ENCODE peak calls at places on chromosomes 13 and 19, in eight cellular contexts. D, K, M, E, T, R, Q and W are unnamed samples.

GRCh38 chr13:77429320-77430142 is 102.6 kb upstream of the MYCBP2 start:
- DNase-seq in D (peak), K (no peak), M (no peak), E (peak), T (no peak), R (no peak), Q (no peak), W (peak)

GRCh38 chr13:36814465-36814864 is 4.6 kb upstream of the RFXAP start:
- DNase-seq in D (no peak), K (no peak), M (no peak), E (no peak), T (no peak), R (peak), Q (no peak), W (no peak)

GRCh38 chr19:4130635-4131438 is 6.9 kb upstream of the MAP2K2 start:
- DNase-seq in D (no peak), K (no peak), M (peak), E (peak), T (no peak), R (peak), Q (no peak), W (peak)

GRCh38 chr19:3375221-3376088 is 9.1 kb downstream of the NFIC start:
- DNase-seq in D (no peak), K (no peak), M (no peak), E (peak), T (peak), R (peak), Q (peak), W (peak)

GRCh38 chr19:56538761-56539263 is at the start of gene ZFP28:
- DNase-seq in D (no peak), K (no peak), M (no peak), E (no peak), T (peak), R (no peak), Q (no peak), W (no peak)

GRCh38 chr19:7348587-7349230 is at the start of gene ARHGEF18:
- DNase-seq in D (peak), K (no peak), M (no peak), E (no peak), T (no peak), R (no peak), Q (no peak), W (no peak)

GRCh38 chr13:98447881-98448641 is 128.8 kb downstream of the STK24 start:
- DNase-seq in D (no peak), K (no peak), M (peak), E (peak), T (no peak), R (no peak), Q (no peak), W (peak)

GRCh38 chr19:30788105-30788765 is 416.1 kb downstream of the ZNF536 start:
- DNase-seq in D (no peak), K (no peak), M (no peak), E (no peak), T (no peak), R (no peak), Q (no peak), W (no peak)

GRCh38 chr13:90233933-90234672 is 1113.4 kb upstream of the MIR17HG start:
- DNase-seq in D (no peak), K (no peak), M (no peak), E (peak), T (no peak), R (no peak), Q (no peak), W (no peak)

GRCh38 chr13:47656651-47657050 is 344.4 kb downstream of the SUCLA2 start:
- DNase-seq in D (no peak), K (no peak), M (no peak), E (no peak), T (no peak), R (no peak), Q (no peak), W (no peak)

GRCh38 chr13:41465215-41465907 is 8.0 kb downstream of the RGCC start:
- DNase-seq in D (peak), K (no peak), M (peak), E (peak), T (peak), R (peak), Q (no peak), W (peak)

DNA sequence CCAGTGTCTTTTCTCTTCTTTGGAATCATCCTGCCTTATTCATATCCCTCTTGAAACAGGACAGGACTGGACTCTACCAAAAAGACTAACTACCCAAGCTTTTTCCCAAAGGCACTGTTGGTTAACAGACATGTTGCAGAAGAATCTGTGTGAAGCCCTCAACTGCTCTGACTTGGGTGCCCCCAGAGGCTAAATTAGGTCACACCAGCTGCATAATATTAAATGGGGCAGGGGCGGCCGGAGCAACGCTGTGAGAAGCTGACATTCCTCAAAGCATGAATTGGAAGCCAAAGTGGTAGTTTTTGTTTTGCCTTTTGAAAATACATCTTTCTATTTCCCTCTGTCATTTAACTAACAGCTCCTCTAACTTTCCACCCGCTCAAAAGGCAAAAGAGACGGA is 185.9 kb downstream of the LHFPL6 start:
- DNase-seq in D (no peak), K (no peak), M (no peak), E (no peak), T (no peak), R (peak), Q (no peak), W (peak)
- TF ChIP-seq CTCF in D (no peak), K (peak), M (no peak), E (peak), T (no peak), R (peak), Q (peak), W (peak)

DNA sequence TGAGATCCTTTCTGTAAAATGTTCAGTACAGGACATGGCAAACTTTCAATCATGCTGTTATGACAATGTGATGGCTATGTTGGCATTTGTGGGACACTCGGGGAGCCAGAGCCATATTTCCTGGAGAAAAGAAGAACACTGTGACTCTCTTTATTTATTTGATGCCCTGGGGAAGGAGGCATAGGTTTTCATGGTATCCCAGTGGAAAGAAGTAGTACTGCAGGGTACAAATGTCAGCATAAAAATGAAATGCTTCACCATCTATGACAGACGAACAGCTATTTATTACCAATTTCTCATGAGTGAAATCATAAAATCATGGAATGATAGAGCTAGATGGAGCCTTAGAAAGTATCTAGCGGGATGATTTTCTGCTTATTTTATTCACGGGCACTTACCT is 217.1 kb downstream of the COL4A1 start:
- DNase-seq in D (no peak), K (no peak), M (peak), E (no peak), T (no peak), R (no peak), Q (no peak), W (no peak)
- TF ChIP-seq CTCF in D (no peak), K (no peak), M (peak), E (peak), T (peak), R (peak), Q (no peak), W (peak)

DNA sequence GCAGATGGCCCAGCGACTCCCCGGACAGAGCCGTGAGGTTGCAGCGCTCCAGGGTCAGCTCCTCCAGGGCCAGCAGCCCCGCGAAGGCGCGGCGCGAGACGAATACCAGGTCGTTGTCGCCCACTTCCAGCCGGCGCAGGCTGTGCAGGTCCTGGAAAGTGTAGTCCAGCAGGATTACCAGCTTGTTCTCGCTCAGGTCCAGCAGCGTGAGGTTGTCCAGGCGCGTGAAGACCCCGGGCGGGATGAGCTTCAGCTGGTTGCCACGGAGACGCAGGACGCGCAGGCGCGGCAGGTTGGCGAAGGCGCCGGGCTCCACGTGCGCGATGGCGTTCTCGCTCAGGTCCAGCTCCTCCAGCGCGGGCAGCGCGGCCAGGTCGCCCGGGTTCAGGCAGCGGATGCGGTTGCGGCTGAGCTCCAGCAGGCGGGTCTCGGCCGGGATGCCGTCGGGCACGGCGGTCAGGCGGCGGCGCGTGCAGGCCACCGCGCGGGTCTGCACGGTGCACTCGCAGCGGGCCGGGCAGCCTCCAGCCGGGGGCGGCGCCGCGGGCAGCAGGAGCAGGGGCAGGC is 9.3 kb upstream of the PEAK3 start:
- DNase-seq in D (no peak), K (no peak), M (no peak), E (no peak), T (no peak), R (no peak), Q (no peak), W (no peak)
- TF ChIP-seq CTCF in D (no peak), K (no peak), M (no peak), E (no peak), T (no peak), R (no peak), Q (no peak), W (no peak)

GRCh38 chr19:38795549-38795948 is 6.5 kb downstream of the LGALS7B start:
- DNase-seq in D (no peak), K (no peak), M (no peak), E (no peak), T (no peak), R (no peak), Q (no peak), W (no peak)

GRCh38 chr19:38796154-38796553 is 7.2 kb downstream of the LGALS7B start:
- DNase-seq in D (no peak), K (no peak), M (no peak), E (no peak), T (no peak), R (no peak), Q (no peak), W (no peak)

GRCh38 chr19:38793186-38793585 is 4.2 kb downstream of the LGALS7B start:
- DNase-seq in D (no peak), K (no peak), M (peak), E (peak), T (no peak), R (peak), Q (no peak), W (peak)

GRCh38 chr19:38793671-38794070 is 4.7 kb downstream of the LGALS7B start:
- DNase-seq in D (no peak), K (no peak), M (no peak), E (no peak), T (no peak), R (no peak), Q (no peak), W (no peak)

GRCh38 chr19:38792250-38793111 is 3.5 kb downstream of the LGALS7B start:
- DNase-seq in D (peak), K (no peak), M (no peak), E (no peak), T (no peak), R (peak), Q (peak), W (peak)
- TF ChIP-seq CTCF in D (no peak), K (no peak), M (no peak), E (peak), T (no peak), R (peak), Q (no peak), W (peak)

DNA sequence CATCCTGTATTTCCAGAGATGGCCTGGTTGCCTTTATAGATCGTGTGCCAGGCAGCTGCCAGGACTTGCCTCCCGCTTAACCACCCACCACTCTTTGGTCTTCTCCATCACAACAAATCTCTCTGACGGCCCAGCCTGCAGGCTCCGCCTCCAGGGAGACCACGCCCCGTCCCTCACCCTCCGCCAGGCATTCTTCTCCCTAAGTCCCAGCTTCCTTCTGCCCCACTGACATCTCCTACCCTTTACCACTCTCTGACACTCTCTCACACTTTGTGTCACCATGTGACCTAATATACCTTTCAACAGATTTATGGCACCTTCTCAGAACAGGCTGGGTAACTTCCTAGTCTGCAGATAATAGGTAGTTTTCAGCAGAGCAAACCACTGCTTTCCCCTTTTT is 95.1 kb downstream of the CAB39L start:
- DNase-seq in D (no peak), K (no peak), M (no peak), E (no peak), T (no peak), R (no peak), Q (no peak), W (no peak)
- TF ChIP-seq CTCF in D (no peak), K (no peak), M (no peak), E (no peak), T (no peak), R (no peak), Q (no peak), W (no peak)

DNA sequence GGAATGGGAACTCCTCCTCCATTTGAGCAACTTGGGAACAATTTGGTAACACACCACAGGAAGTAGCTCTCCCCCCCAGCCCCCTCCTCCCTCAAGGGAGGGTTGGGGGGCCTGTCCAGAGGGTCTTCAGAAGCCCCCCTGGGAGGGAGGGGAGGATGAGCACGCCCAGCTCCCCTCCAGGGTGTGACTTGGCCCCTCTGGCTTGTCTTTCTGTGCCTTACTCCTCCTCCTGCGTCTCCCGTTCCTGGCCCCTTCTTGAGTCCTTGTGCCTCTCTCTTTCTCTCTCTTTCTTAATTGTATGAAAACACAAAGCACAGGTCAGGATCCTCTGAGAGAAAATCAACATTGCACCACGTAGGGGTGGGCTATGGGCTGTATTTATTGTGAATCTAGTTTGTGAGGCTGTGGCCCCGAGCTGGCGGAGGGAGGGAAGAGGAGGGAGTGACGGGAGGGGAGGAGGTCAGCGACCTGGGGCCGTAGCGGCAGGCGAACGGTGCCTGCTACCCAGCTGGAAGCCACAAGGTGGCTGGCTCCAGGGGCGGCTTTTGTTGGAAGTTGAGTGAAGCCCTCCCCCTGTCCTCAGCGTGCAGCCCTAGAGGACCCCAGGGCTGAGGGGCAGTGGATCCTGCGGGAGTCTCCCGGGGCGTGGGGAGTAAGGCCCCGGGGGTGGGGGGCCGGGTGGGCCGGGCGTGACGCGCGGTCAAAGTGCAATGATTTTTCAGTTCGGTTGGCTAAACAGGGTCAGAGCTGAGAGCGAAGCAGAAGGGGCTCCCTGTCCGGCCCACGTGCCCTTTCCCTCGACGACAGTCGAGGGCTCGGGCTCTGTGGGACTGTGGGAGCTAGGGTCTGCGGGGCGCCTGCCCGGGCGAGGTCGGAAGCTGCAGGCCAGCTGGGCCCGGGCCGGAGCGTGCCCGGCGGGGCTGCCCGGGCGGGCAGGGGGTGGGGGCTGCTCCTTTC is 6.4 kb downstream of the LYL1 start:
- DNase-seq in D (no peak), K (no peak), M (no peak), E (no peak), T (no peak), R (no peak), Q (no peak), W (no peak)
- TF ChIP-seq CTCF in D (no peak), K (no peak), M (no peak), E (peak), T (no peak), R (peak), Q (no peak), W (no peak)